ENCODE peak calls at places on chromosomes 3 and 15, in eight cellular contexts. One of them, this sample, is unnamed.

GRCh38 chr15:57215371-57215770 is 160.9 kb upstream of the CGNL1 start:
- DNase-seq in GM06990: no peak
- DNase-seq in ovary: no peak
- DNase-seq in epithelial cell of esophagus: no peak
- DNase-seq in IMR-90: peak
- DNase-seq in endothelial cell of umbilical vein: no peak
- DNase-seq in HFF-Myc: no peak
- DNase-seq in breast epithelium: no peak
- DNase-seq in this sample: no peak

GRCh38 chr3:188106454-188106853 is 47.5 kb upstream of the LPP start:
- DNase-seq in ovary: no peak
- DNase-seq in epithelial cell of esophagus: no peak
- DNase-seq in endothelial cell of umbilical vein: no peak
- DNase-seq in HFF-Myc: no peak
- DNase-seq in IMR-90: no peak
- DNase-seq in breast epithelium: no peak
- DNase-seq in GM06990: no peak
- DNase-seq in this sample: no peak

GRCh38 chr3:29335438-29335837 is 54.6 kb downstream of the RBMS3 start:
- DNase-seq in epithelial cell of esophagus: peak
- DNase-seq in breast epithelium: peak
- DNase-seq in IMR-90: peak
- DNase-seq in endothelial cell of umbilical vein: peak
- DNase-seq in ovary: peak
- DNase-seq in HFF-Myc: peak
- DNase-seq in GM06990: no peak
- DNase-seq in this sample: peak

GRCh38 chr3:142210608-142211007 is 14.8 kb downstream of the GK5 start:
- DNase-seq in endothelial cell of umbilical vein: no peak
- DNase-seq in IMR-90: no peak
- DNase-seq in GM06990: no peak
- DNase-seq in ovary: no peak
- DNase-seq in breast epithelium: no peak
- DNase-seq in HFF-Myc: no peak
- DNase-seq in epithelial cell of esophagus: no peak
- DNase-seq in this sample: peak

GRCh38 chr3:148008591-148008990 is 599.4 kb downstream of the ZIC1 start:
- DNase-seq in GM06990: no peak
- DNase-seq in endothelial cell of umbilical vein: no peak
- DNase-seq in HFF-Myc: no peak
- DNase-seq in breast epithelium: no peak
- DNase-seq in ovary: no peak
- DNase-seq in epithelial cell of esophagus: no peak
- DNase-seq in IMR-90: no peak
- DNase-seq in this sample: no peak

GRCh38 chr15:82891025-82891390 is 61.5 kb downstream of the HOMER2 start:
- DNase-seq in breast epithelium: peak
- DNase-seq in epithelial cell of esophagus: no peak
- DNase-seq in IMR-90: no peak
- DNase-seq in ovary: no peak
- DNase-seq in HFF-Myc: no peak
- DNase-seq in endothelial cell of umbilical vein: no peak
- DNase-seq in GM06990: no peak
- DNase-seq in this sample: no peak

GRCh38 chr3:9316881-9317341 is 45.9 kb upstream of the THUMPD3 start:
- DNase-seq in breast epithelium: no peak
- DNase-seq in endothelial cell of umbilical vein: peak
- DNase-seq in GM06990: no peak
- DNase-seq in epithelial cell of esophagus: peak
- DNase-seq in HFF-Myc: peak
- DNase-seq in IMR-90: peak
- DNase-seq in ovary: peak
- DNase-seq in this sample: peak

GRCh38 chr3:139325551-139325950 is 18.3 kb upstream of the MRPS22 start:
- DNase-seq in breast epithelium: no peak
- DNase-seq in epithelial cell of esophagus: no peak
- DNase-seq in GM06990: no peak
- DNase-seq in IMR-90: no peak
- DNase-seq in HFF-Myc: no peak
- DNase-seq in ovary: peak
- DNase-seq in endothelial cell of umbilical vein: no peak
- DNase-seq in this sample: no peak

GRCh38 chr3:161163297-161163696 is 57.8 kb upstream of the NMD3 start:
- DNase-seq in GM06990: no peak
- DNase-seq in HFF-Myc: peak
- DNase-seq in IMR-90: peak
- DNase-seq in endothelial cell of umbilical vein: peak
- DNase-seq in ovary: no peak
- DNase-seq in breast epithelium: no peak
- DNase-seq in epithelial cell of esophagus: peak
- DNase-seq in this sample: peak

GRCh38 chr3:72340476-72341379 is 507.5 kb downstream of the SHQ1 start:
- DNase-seq in endothelial cell of umbilical vein: no peak
- DNase-seq in breast epithelium: no peak
- DNase-seq in IMR-90: no peak
- DNase-seq in ovary: peak
- DNase-seq in HFF-Myc: no peak
- DNase-seq in epithelial cell of esophagus: no peak
- DNase-seq in GM06990: no peak
- DNase-seq in this sample: no peak

GRCh38 chr3:182424006-182424405 is 369.3 kb upstream of the ATP11B start:
- DNase-seq in endothelial cell of umbilical vein: no peak
- DNase-seq in breast epithelium: no peak
- DNase-seq in HFF-Myc: no peak
- DNase-seq in IMR-90: no peak
- DNase-seq in epithelial cell of esophagus: no peak
- DNase-seq in ovary: no peak
- DNase-seq in GM06990: no peak
- DNase-seq in this sample: no peak

GRCh38 chr3:40765884-40766283 is 241.1 kb downstream of the ZNF621 start:
- DNase-seq in breast epithelium: no peak
- DNase-seq in IMR-90: no peak
- DNase-seq in epithelial cell of esophagus: no peak
- DNase-seq in GM06990: no peak
- DNase-seq in ovary: no peak
- DNase-seq in endothelial cell of umbilical vein: no peak
- DNase-seq in HFF-Myc: no peak
- DNase-seq in this sample: peak

GRCh38 chr3:187025254-187025655 is 94.9 kb downstream of the ST6GAL1 start:
- DNase-seq in epithelial cell of esophagus: no peak
- DNase-seq in IMR-90: no peak
- DNase-seq in ovary: no peak
- DNase-seq in endothelial cell of umbilical vein: no peak
- DNase-seq in GM06990: no peak
- DNase-seq in breast epithelium: no peak
- DNase-seq in HFF-Myc: no peak
- DNase-seq in this sample: no peak

GRCh38 chr3:185176756-185177359 is 24.0 kb upstream of the C3orf70 start:
- DNase-seq in GM06990: no peak
- DNase-seq in IMR-90: peak
- DNase-seq in breast epithelium: no peak
- DNase-seq in endothelial cell of umbilical vein: peak
- DNase-seq in HFF-Myc: no peak
- DNase-seq in ovary: no peak
- DNase-seq in epithelial cell of esophagus: peak
- DNase-seq in this sample: peak

GRCh38 chr3:28348286-28348636 is 260 bp upstream of the ZCWPW2 start:
- DNase-seq in HFF-Myc: no peak
- DNase-seq in IMR-90: peak
- DNase-seq in ovary: no peak
- DNase-seq in breast epithelium: no peak
- DNase-seq in GM06990: no peak
- DNase-seq in endothelial cell of umbilical vein: no peak
- DNase-seq in epithelial cell of esophagus: peak
- DNase-seq in this sample: no peak

GRCh38 chr3:86954226-86954625 is 36.7 kb downstream of the VGLL3 start:
- DNase-seq in HFF-Myc: peak
- DNase-seq in IMR-90: peak
- DNase-seq in ovary: no peak
- DNase-seq in epithelial cell of esophagus: no peak
- DNase-seq in breast epithelium: no peak
- DNase-seq in GM06990: no peak
- DNase-seq in endothelial cell of umbilical vein: no peak
- DNase-seq in this sample: no peak

GRCh38 chr15:44038801-44039200 is 156.3 kb downstream of the FRMD5 start:
- DNase-seq in GM06990: no peak
- DNase-seq in IMR-90: peak
- DNase-seq in HFF-Myc: no peak
- DNase-seq in epithelial cell of esophagus: no peak
- DNase-seq in breast epithelium: no peak
- DNase-seq in ovary: no peak
- DNase-seq in endothelial cell of umbilical vein: no peak
- DNase-seq in this sample: peak

GRCh38 chr15:80887148-80887547 is 102.5 kb downstream of the MESD start:
- DNase-seq in ovary: no peak
- DNase-seq in endothelial cell of umbilical vein: no peak
- DNase-seq in IMR-90: no peak
- DNase-seq in breast epithelium: no peak
- DNase-seq in HFF-Myc: no peak
- DNase-seq in epithelial cell of esophagus: peak
- DNase-seq in GM06990: no peak
- DNase-seq in this sample: no peak

GRCh38 chr3:125187599-125187910 is 25.0 kb downstream of the SLC12A8 start:
- DNase-seq in ovary: no peak
- DNase-seq in HFF-Myc: no peak
- DNase-seq in epithelial cell of esophagus: peak
- DNase-seq in GM06990: no peak
- DNase-seq in endothelial cell of umbilical vein: no peak
- DNase-seq in IMR-90: no peak
- DNase-seq in breast epithelium: no peak
- DNase-seq in this sample: no peak

GRCh38 chr3:181711325-181712135 is at the start of gene SOX2:
- DNase-seq in epithelial cell of esophagus: peak
- DNase-seq in HFF-Myc: no peak
- DNase-seq in ovary: no peak
- DNase-seq in IMR-90: peak
- DNase-seq in GM06990: peak
- DNase-seq in breast epithelium: no peak
- DNase-seq in endothelial cell of umbilical vein: peak
- DNase-seq in this sample: peak

GRCh38 chr3:78785004-78785403 is 982.8 kb downstream of the ROBO1 start:
- DNase-seq in epithelial cell of esophagus: no peak
- DNase-seq in IMR-90: peak
- DNase-seq in GM06990: no peak
- DNase-seq in endothelial cell of umbilical vein: no peak
- DNase-seq in HFF-Myc: no peak
- DNase-seq in breast epithelium: no peak
- DNase-seq in ovary: no peak
- DNase-seq in this sample: no peak

GRCh38 chr3:46334911-46335478 is 18.9 kb upstream of the CCR2 start:
- DNase-seq in HFF-Myc: no peak
- DNase-seq in IMR-90: peak
- DNase-seq in epithelial cell of esophagus: peak
- DNase-seq in endothelial cell of umbilical vein: no peak
- DNase-seq in breast epithelium: no peak
- DNase-seq in ovary: no peak
- DNase-seq in GM06990: no peak
- DNase-seq in this sample: no peak

GRCh38 chr3:138649134-138649533 is 40.6 kb downstream of the FAIM start:
- DNase-seq in HFF-Myc: no peak
- DNase-seq in ovary: no peak
- DNase-seq in GM06990: no peak
- DNase-seq in breast epithelium: no peak
- DNase-seq in epithelial cell of esophagus: no peak
- DNase-seq in endothelial cell of umbilical vein: no peak
- DNase-seq in IMR-90: no peak
- DNase-seq in this sample: no peak

GRCh38 chr3:175485436-175485835 is 626.3 kb downstream of the NAALADL2 start:
- DNase-seq in breast epithelium: no peak
- DNase-seq in ovary: no peak
- DNase-seq in epithelial cell of esophagus: no peak
- DNase-seq in HFF-Myc: no peak
- DNase-seq in GM06990: no peak
- DNase-seq in IMR-90: no peak
- DNase-seq in endothelial cell of umbilical vein: no peak
- DNase-seq in this sample: no peak

GRCh38 chr3:113985526-113985925 is 37.7 kb downstream of the ZDHHC23 start:
- DNase-seq in ovary: no peak
- DNase-seq in IMR-90: no peak
- DNase-seq in endothelial cell of umbilical vein: no peak
- DNase-seq in epithelial cell of esophagus: no peak
- DNase-seq in HFF-Myc: no peak
- DNase-seq in breast epithelium: no peak
- DNase-seq in GM06990: no peak
- DNase-seq in this sample: no peak

GRCh38 chr3:158460929-158461328 is 110.1 kb upstream of the MLF1 start:
- DNase-seq in GM06990: no peak
- DNase-seq in IMR-90: peak
- DNase-seq in epithelial cell of esophagus: peak
- DNase-seq in breast epithelium: no peak
- DNase-seq in HFF-Myc: no peak
- DNase-seq in endothelial cell of umbilical vein: no peak
- DNase-seq in ovary: no peak
- DNase-seq in this sample: no peak

GRCh38 chr3:170553788-170554620 is 31.9 kb downstream of the SLC7A14 start:
- DNase-seq in epithelial cell of esophagus: no peak
- DNase-seq in HFF-Myc: no peak
- DNase-seq in endothelial cell of umbilical vein: peak
- DNase-seq in breast epithelium: no peak
- DNase-seq in IMR-90: peak
- DNase-seq in GM06990: no peak
- DNase-seq in ovary: no peak
- DNase-seq in this sample: no peak

GRCh38 chr3:13203398-13204176 is 130.4 kb upstream of the IQSEC1 start:
- DNase-seq in ovary: no peak
- DNase-seq in GM06990: no peak
- DNase-seq in HFF-Myc: no peak
- DNase-seq in IMR-90: no peak
- DNase-seq in breast epithelium: no peak
- DNase-seq in endothelial cell of umbilical vein: no peak
- DNase-seq in epithelial cell of esophagus: no peak
- DNase-seq in this sample: no peak
- TF ChIP-seq CTCF in ovary: no peak
- TF ChIP-seq CTCF in GM06990: no peak
- TF ChIP-seq CTCF in HFF-Myc: no peak
- TF ChIP-seq CTCF in IMR-90: no peak
- TF ChIP-seq CTCF in breast epithelium: no peak
- TF ChIP-seq CTCF in endothelial cell of umbilical vein: no peak
- TF ChIP-seq CTCF in epithelial cell of esophagus: no peak
- TF ChIP-seq CTCF in this sample: no peak

GRCh38 chr15:73628102-73628501 is 5.1 kb downstream of the NPTN start:
- DNase-seq in breast epithelium: no peak
- DNase-seq in GM06990: no peak
- DNase-seq in IMR-90: no peak
- DNase-seq in epithelial cell of esophagus: no peak
- DNase-seq in endothelial cell of umbilical vein: no peak
- DNase-seq in HFF-Myc: no peak
- DNase-seq in ovary: no peak
- DNase-seq in this sample: no peak
- TF ChIP-seq CTCF in breast epithelium: no peak
- TF ChIP-seq CTCF in GM06990: no peak
- TF ChIP-seq CTCF in IMR-90: no peak
- TF ChIP-seq CTCF in epithelial cell of esophagus: no peak
- TF ChIP-seq CTCF in endothelial cell of umbilical vein: no peak
- TF ChIP-seq CTCF in HFF-Myc: no peak
- TF ChIP-seq CTCF in ovary: no peak
- TF ChIP-seq CTCF in this sample: no peak

GRCh38 chr3:53199834-53200233 is 38.8 kb downstream of the PRKCD start:
- DNase-seq in IMR-90: no peak
- DNase-seq in epithelial cell of esophagus: peak
- DNase-seq in endothelial cell of umbilical vein: no peak
- DNase-seq in HFF-Myc: no peak
- DNase-seq in breast epithelium: no peak
- DNase-seq in ovary: no peak
- DNase-seq in GM06990: no peak
- DNase-seq in this sample: no peak
- TF ChIP-seq CTCF in IMR-90: peak
- TF ChIP-seq CTCF in epithelial cell of esophagus: peak
- TF ChIP-seq CTCF in endothelial cell of umbilical vein: peak
- TF ChIP-seq CTCF in HFF-Myc: peak
- TF ChIP-seq CTCF in breast epithelium: no peak
- TF ChIP-seq CTCF in ovary: no peak
- TF ChIP-seq CTCF in GM06990: peak
- TF ChIP-seq CTCF in this sample: no peak

GRCh38 chr15:75641176-75641498 is 1.1 kb upstream of the IMP3 start:
- DNase-seq in HFF-Myc: no peak
- DNase-seq in breast epithelium: no peak
- DNase-seq in ovary: no peak
- DNase-seq in IMR-90: no peak
- DNase-seq in endothelial cell of umbilical vein: no peak
- DNase-seq in epithelial cell of esophagus: no peak
- DNase-seq in GM06990: no peak
- DNase-seq in this sample: no peak
- TF ChIP-seq CTCF in HFF-Myc: no peak
- TF ChIP-seq CTCF in breast epithelium: no peak
- TF ChIP-seq CTCF in ovary: no peak
- TF ChIP-seq CTCF in IMR-90: no peak
- TF ChIP-seq CTCF in endothelial cell of umbilical vein: no peak
- TF ChIP-seq CTCF in epithelial cell of esophagus: no peak
- TF ChIP-seq CTCF in GM06990: no peak
- TF ChIP-seq CTCF in this sample: no peak